ENCODE peak calls at places on chromosomes 1 and 21, in nine cellular contexts. A is heart left ventricle, X is upper lobe of left lung, T is NCI-H1105 treated with DMSO at 0.1 percent for 48 hours, F is left cardiac atrium, I is posterior vena cava, Z is colonic mucosa, U is foreskin keratinocyte, P is kidney glomerular epithelial cell. R is an unnamed sample.
A peak's percentile ranks its signal among the peaks of the same experiment; 100 is the strongest.

GRCh38 chr1:201302168-201302896 is 19.0 kb downstream of the PKP1 start:
- DNase-seq in A (no peak), X (no peak), T (no peak), F (no peak), I (no peak), Z (peak; percentile 26), U (peak; percentile 81), P (no peak), R (no peak)

GRCh38 chr1:92749024-92749634 is 35.8 kb downstream of the EVI5 start:
- DNase-seq in A (no peak), X (no peak), T (peak; percentile 71), F (no peak), I (no peak), Z (peak; percentile 63), U (peak; percentile 22), P (peak; percentile 46), R (no peak)

GRCh38 chr1:151494741-151495281 is 16.4 kb upstream of the CGN start:
- DNase-seq in A (no peak), X (no peak), T (peak; percentile 65), F (no peak), I (no peak), Z (no peak), U (peak; percentile 72), P (peak; percentile 75), R (no peak)

GRCh38 chr1:201191723-201192477 is 1.3 kb downstream of the IGFN1 start:
- DNase-seq in A (no peak), X (peak; percentile 77), T (no peak), F (no peak), I (peak; percentile 76), Z (no peak), U (peak; percentile 75), P (peak; percentile 88), R (no peak)

GRCh38 chr1:240709676-240710075 is 97.7 kb upstream of the GREM2 start:
- DNase-seq in A (no peak), X (no peak), T (no peak), F (no peak), I (no peak), Z (no peak), U (no peak), P (no peak), R (no peak)

GRCh38 chr1:245153645-245154428 is 948 bp upstream of the KIF26B start:
- DNase-seq in A (no peak), X (peak; percentile 86), T (peak; percentile 7), F (no peak), I (no peak), Z (peak; percentile 19), U (peak; percentile 21), P (no peak), R (no peak)

GRCh38 chr1:44500181-44501021 is 95.3 kb downstream of the RNF220 start:
- DNase-seq in A (no peak), X (no peak), T (no peak), F (no peak), I (no peak), Z (no peak), U (no peak), P (no peak), R (no peak)

GRCh38 chr1:109791495-109792040 is 27.8 kb upstream of the EPS8L3 start:
- DNase-seq in A (no peak), X (no peak), T (no peak), F (peak; percentile 20), I (peak; percentile 74), Z (peak; percentile 18), U (no peak), P (no peak), R (no peak)

GRCh38 chr1:116167625-116168276 is 56.6 kb downstream of the MAB21L3 start:
- DNase-seq in A (peak; percentile 33), X (peak; percentile 80), T (no peak), F (peak; percentile 34), I (peak; percentile 82), Z (peak; percentile 42), U (no peak), P (peak; percentile 5), R (no peak)

GRCh38 chr1:32223683-32224082 is 1.5 kb downstream of the EIF3I start:
- DNase-seq in A (no peak), X (no peak), T (no peak), F (no peak), I (no peak), Z (no peak), U (no peak), P (no peak), R (no peak)

GRCh38 chr1:109874445-109874844 is 36.2 kb upstream of the CSF1 start:
- DNase-seq in A (no peak), X (no peak), T (no peak), F (no peak), I (no peak), Z (no peak), U (no peak), P (no peak), R (no peak)

GRCh38 chr1:23369335-23370013 is at the start of gene ZNF436:
- DNase-seq in A (peak; percentile 94), X (no peak), T (peak; percentile 94), F (peak; percentile 92), I (peak; percentile 92), Z (peak; percentile 85), U (peak; percentile 20), P (peak; percentile 52), R (no peak)

GRCh38 chr21:34892196-34892595 is 156.9 kb downstream of the RUNX1 start:
- DNase-seq in A (no peak), X (no peak), T (no peak), F (no peak), I (no peak), Z (no peak), U (no peak), P (peak; percentile 15), R (no peak)

GRCh38 chr1:195462646-195463045 is 1145.6 kb downstream of the KCNT2 start:
- DNase-seq in A (no peak), X (no peak), T (no peak), F (no peak), I (no peak), Z (no peak), U (peak; percentile 54), P (no peak), R (no peak)

R was measured in T-helper 1 cell.